ENCODE peak calls at places on chromosomes 16 and 17, in four cellular contexts. C is prostate gland, R is NCI-H1092 treated with DMSO at 0.1 percent for 48 hours, B is fibroblast of lung. J is an unnamed sample.

GRCh38 chr17:27532269-27533067 is 76.2 kb downstream of the KSR1 start:
- DNase-seq in C (no peak), R (no peak), B (no peak), J (no peak)

GRCh38 chr16:69100046-69100765 is 5.2 kb upstream of the HAS3 start:
- DNase-seq in C (no peak), R (peak), B (no peak), J (no peak)

GRCh38 chr16:75580-76501 is 2.2 kb upstream of the MPG start:
- DNase-seq in C (no peak), R (no peak), B (peak), J (peak)

GRCh38 chr17:50205111-50205821 is 3.8 kb upstream of the COL1A1 start:
- DNase-seq in C (no peak), R (no peak), B (peak), J (no peak)

GRCh38 chr16:26729917-26730541 is 336.7 kb upstream of the C16orf82 start:
- DNase-seq in C (no peak), R (no peak), B (no peak), J (no peak)

GRCh38 chr17:71071837-71072236 is 902.5 kb downstream of the KCNJ2 start:
- DNase-seq in C (no peak), R (no peak), B (peak), J (no peak)

GRCh38 chr17:35597604-35598003 is 10.5 kb downstream of the AP2B1 start:
- DNase-seq in C (no peak), R (no peak), B (no peak), J (no peak)

GRCh38 chr17:17754719-17755686 is 73.7 kb downstream of the RAI1 start:
- DNase-seq in C (no peak), R (no peak), B (peak), J (no peak)

GRCh38 chr17:76414334-76415295 is 30.2 kb downstream of the SPHK1 start:
- DNase-seq in C (no peak), R (peak), B (peak), J (peak)

GRCh38 chr17:42163113-42163512 is 8.3 kb upstream of the RAB5C start:
- DNase-seq in C (no peak), R (no peak), B (no peak), J (no peak)

GRCh38 chr17:72116692-72117469 is 3.9 kb upstream of the SOX9 start:
- DNase-seq in C (no peak), R (no peak), B (peak), J (no peak)

GRCh38 chr16:88784074-88784855 is 755 bp downstream of the PIEZO1 start:
- DNase-seq in C (peak), R (no peak), B (peak), J (peak)

GRCh38 chr16:66292241-66292935 is 74.1 kb upstream of the CDH5 start:
- DNase-seq in C (no peak), R (no peak), B (no peak), J (no peak)

GRCh38 chr16:8905168-8905762 is 23.1 kb downstream of the LITAFD start:
- DNase-seq in C (no peak), R (peak), B (peak), J (peak)

GRCh38 chr17:16044484-16044883 is 44.9 kb downstream of the TTC19 start:
- DNase-seq in C (no peak), R (no peak), B (no peak), J (no peak)

GRCh38 chr17:32777436-32777835 is 99.5 kb downstream of the MYO1D start:
- DNase-seq in C (no peak), R (no peak), B (peak), J (no peak)

GRCh38 chr16:1090620-1091587 is 5.1 kb downstream of the C1QTNF8 start:
- DNase-seq in C (no peak), R (no peak), B (no peak), J (no peak)

GRCh38 chr17:979539-980405 is at the start of gene NXN:
- DNase-seq in C (peak), R (peak), B (peak), J (peak)

GRCh38 chr16:79610771-79611170 is 10.2 kb upstream of the MAF start:
- DNase-seq in C (no peak), R (no peak), B (peak), J (no peak)

GRCh38 chr17:40035162-40035559 is 19.0 kb downstream of the MED24 start:
- DNase-seq in C (no peak), R (no peak), B (peak), J (peak)

GRCh38 chr16:73610605-73611177 is 562.8 kb upstream of the ZFHX3 start:
- DNase-seq in C (no peak), R (peak), B (no peak), J (no peak)

GRCh38 chr16:66161942-66162341 is 204.5 kb upstream of the CDH5 start:
- DNase-seq in C (no peak), R (no peak), B (no peak), J (no peak)

GRCh38 chr17:62444063-62444462 is 20.4 kb downstream of the METTL2A start:
- DNase-seq in C (no peak), R (no peak), B (no peak), J (no peak)

GRCh38 chr16:55418586-55418985 is 60.4 kb upstream of the MMP2 start:
- DNase-seq in C (no peak), R (no peak), B (peak), J (no peak)

GRCh38 chr17:7549401-7550055 is 670 bp downstream of the TNFSF12 start:
- DNase-seq in C (no peak), R (no peak), B (peak), J (no peak)

GRCh38 chr17:51260237-51260959 is at the start of gene UTP18:
- DNase-seq in C (peak), R (peak), B (peak), J (peak)

GRCh38 chr16:15807603-15808009 is 49.2 kb downstream of the MYH11 start:
- DNase-seq in C (no peak), R (no peak), B (peak), J (no peak)

GRCh38 chr17:82020874-82021727 is 1.6 kb downstream of the CENPX start:
- DNase-seq in C (peak), R (peak), B (peak), J (peak)

GRCh38 chr16:67404740-67405226 is 11.5 kb upstream of the TPPP3 start:
- DNase-seq in C (peak), R (no peak), B (no peak), J (no peak)

GRCh38 chr16:79593754-79594153 is 6.8 kb downstream of the MAF start:
- DNase-seq in C (no peak), R (no peak), B (no peak), J (no peak)

GRCh38 chr16:89669755-89670154 is 12.1 kb downstream of the SPATA33 start:
- DNase-seq in C (no peak), R (no peak), B (no peak), J (no peak)

GRCh38 chr17:44110011-44110686 is 13.3 kb downstream of the HDAC5 start:
- DNase-seq in C (no peak), R (no peak), B (no peak), J (no peak)

GRCh38 chr17:16255481-16255901 is 38.5 kb downstream of the PIGL start:
- DNase-seq in C (peak), R (peak), B (peak), J (peak)

GRCh38 chr16:165218-165538 is 600 bp upstream of the HBM start:
- DNase-seq in C (no peak), R (no peak), B (no peak), J (no peak)

GRCh38 chr17:78722101-78722761 is 59.8 kb downstream of the CYTH1 start:
- DNase-seq in C (no peak), R (no peak), B (no peak), J (no peak)

GRCh38 chr17:63652106-63652505 is 29.9 kb downstream of the MAP3K3 start:
- DNase-seq in C (no peak), R (no peak), B (peak), J (no peak)

J was measured in endothelial cell of umbilical vein.